ENCODE peak calls at places on chromosomes 12 and 14, in five cellular contexts. H is HFF-Myc, J is GM23338, Q is MCF 10A, K is foreskin fibroblast. O is an unnamed sample.

GRCh38 chr14:38791862-38792261 is 311.2 kb downstream of the SEC23A start:
- DNase-seq in H (no peak), J (peak), Q (no peak), K (no peak), O (no peak)

GRCh38 chr12:67006612-67007011 is 262.5 kb upstream of the CAND1 start:
- DNase-seq in H (no peak), J (no peak), Q (no peak), K (no peak), O (no peak)

GRCh38 chr14:102205560-102205959 is 65.9 kb downstream of the WDR20 start:
- DNase-seq in H (no peak), J (no peak), Q (no peak), K (no peak), O (no peak)

GRCh38 chr14:100017578-100017977 is 47.6 kb upstream of the EVL start:
- DNase-seq in H (no peak), J (no peak), Q (no peak), K (no peak), O (no peak)

GRCh38 chr12:3293446-3294161 is 197.4 kb upstream of the PRMT8 start:
- DNase-seq in H (no peak), J (no peak), Q (no peak), K (peak), O (no peak)

GRCh38 chr12:24551368-24551767 is 397.5 kb downstream of the BCAT1 start:
- DNase-seq in H (no peak), J (no peak), Q (no peak), K (no peak), O (no peak)

GRCh38 chr12:57258977-57259970 is 8.3 kb upstream of the STAC3 start:
- DNase-seq in H (no peak), J (no peak), Q (no peak), K (no peak), O (no peak)

GRCh38 chr12:26680724-26681455 is 152.1 kb downstream of the ITPR2 start:
- DNase-seq in H (peak), J (no peak), Q (peak), K (peak), O (peak)

GRCh38 chr12:62785941-62786559 is 148.9 kb downstream of the PPM1H start:
- DNase-seq in H (peak), J (no peak), Q (peak), K (peak), O (no peak)

GRCh38 chr12:19030603-19031002 is 98.9 kb upstream of the PLEKHA5 start:
- DNase-seq in H (no peak), J (no peak), Q (peak), K (no peak), O (no peak)

GRCh38 chr12:96635844-96636243 is 146.5 kb downstream of the CFAP54 start:
- DNase-seq in H (no peak), J (no peak), Q (peak), K (no peak), O (no peak)

GRCh38 chr12:24541193-24541871 is 407.6 kb downstream of the BCAT1 start:
- DNase-seq in H (no peak), J (no peak), Q (no peak), K (no peak), O (no peak)

GRCh38 chr14:69648480-69649414 is 37.4 kb downstream of the SUSD6 start:
- DNase-seq in H (peak), J (no peak), Q (peak), K (peak), O (no peak)

GRCh38 chr14:47691829-47692228 is 16.4 kb upstream of the MDGA2 start:
- DNase-seq in H (no peak), J (no peak), Q (no peak), K (no peak), O (no peak)

GRCh38 chr12:53622724-53623123 is 3.5 kb downstream of the ATF7 start:
- DNase-seq in H (no peak), J (no peak), Q (no peak), K (no peak), O (no peak)

GRCh38 chr12:117854339-117855012 is 114.3 kb downstream of the KSR2 start:
- DNase-seq in H (peak), J (peak), Q (peak), K (peak), O (no peak)

GRCh38 chr14:71726639-71727085 is 205.6 kb upstream of the RGS6 start:
- DNase-seq in H (no peak), J (no peak), Q (no peak), K (no peak), O (peak)

GRCh38 chr14:72315720-72316119 is 383.5 kb downstream of the RGS6 start:
- DNase-seq in H (no peak), J (no peak), Q (no peak), K (no peak), O (no peak)

GRCh38 chr12:87509233-87509820 is 519.9 kb downstream of the C12orf50 start:
- DNase-seq in H (no peak), J (peak), Q (peak), K (peak), O (no peak)

GRCh38 chr12:86931714-86932113 is 675.5 kb upstream of the MGAT4C start:
- DNase-seq in H (no peak), J (no peak), Q (no peak), K (no peak), O (no peak)

GRCh38 chr14:71050227-71050823 is 143.1 kb downstream of the PCNX1 start:
- DNase-seq in H (no peak), J (peak), Q (peak), K (no peak), O (no peak)

GRCh38 chr12:68119724-68120211 is 39.8 kb downstream of the IFNG start:
- DNase-seq in H (no peak), J (no peak), Q (peak), K (no peak), O (no peak)

GRCh38 chr12:81866081-81866480 is 106.9 kb upstream of the PPFIA2 start:
- DNase-seq in H (no peak), J (no peak), Q (peak), K (no peak), O (no peak)

GRCh38 chr14:63952933-63953437 is 100.2 kb downstream of the SYNE2 start:
- DNase-seq in H (no peak), J (no peak), Q (no peak), K (peak), O (peak)

GRCh38 chr12:53231859-53232640 is at the start of gene RARG:
- DNase-seq in H (no peak), J (peak), Q (peak), K (no peak), O (no peak)

GRCh38 chr12:53096089-53096741 is 1.3 kb upstream of the IGFBP6 start:
- DNase-seq in H (no peak), J (peak), Q (peak), K (peak), O (peak)

GRCh38 chr12:69933115-69933552 is 108.1 kb downstream of the MYRFL start:
- DNase-seq in H (no peak), J (peak), Q (no peak), K (no peak), O (no peak)

GRCh38 chr12:93857279-93857894 is 180.2 kb downstream of the CRADD start:
- DNase-seq in H (no peak), J (no peak), Q (peak), K (peak), O (peak)

GRCh38 chr12:116065561-116065960 is 211.9 kb downstream of the MED13L start:
- DNase-seq in H (no peak), J (no peak), Q (no peak), K (no peak), O (peak)

GRCh38 chr12:55720894-55721444 is 776 bp downstream of the RDH5 start:
- DNase-seq in H (peak), J (peak), Q (peak), K (peak), O (peak)

GRCh38 chr12:48901278-48901677 is 24.0 kb downstream of the FKBP11 start:
- DNase-seq in H (no peak), J (no peak), Q (no peak), K (peak), O (no peak)

DNA sequence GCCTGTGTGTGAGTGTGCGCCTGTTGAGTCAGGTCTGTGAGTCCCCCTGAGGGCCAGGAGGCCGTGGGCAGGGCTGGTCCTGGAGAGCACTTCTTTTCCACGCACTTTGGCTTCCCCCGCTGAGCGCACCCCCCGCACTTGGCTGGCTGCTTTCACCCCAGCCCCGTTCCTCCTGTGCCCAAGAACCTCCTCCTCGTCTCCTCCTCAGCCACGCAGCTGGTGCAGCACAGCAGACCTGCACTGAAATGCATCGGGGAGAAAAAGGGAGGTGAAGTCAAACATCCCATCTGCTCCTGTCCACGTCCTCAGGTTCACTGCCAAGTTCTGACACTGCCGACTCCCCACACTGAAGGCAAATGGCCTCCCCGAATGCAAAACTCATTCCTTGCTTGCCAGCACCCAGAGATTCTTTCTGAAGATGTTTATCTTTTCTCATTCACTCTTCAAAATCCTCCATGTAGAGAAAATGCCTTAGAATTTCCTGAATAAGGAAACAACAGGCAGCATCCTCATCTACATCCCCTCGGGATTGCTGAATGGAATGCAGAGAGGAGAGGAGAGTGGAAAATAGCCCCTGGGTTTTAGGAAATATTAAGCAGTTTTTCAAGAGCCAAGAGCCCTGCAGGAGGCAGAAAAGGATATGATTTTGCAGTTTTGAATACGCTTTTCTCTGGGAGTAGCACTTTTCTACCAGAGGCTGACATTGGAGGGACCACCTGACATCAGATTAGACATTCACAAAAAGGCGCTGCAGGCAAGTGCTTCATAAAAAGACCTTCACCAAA is 362.5 kb upstream of the SFSWAP start:
- DNase-seq in H (no peak), J (no peak), Q (no peak), K (no peak), O (no peak)
- TF ChIP-seq CTCF in H (no peak), J (no peak), Q (no peak), K (no peak), O (no peak)

GRCh38 chr12:127980585-127980984 is 286.4 kb upstream of the TMEM132C start:
- DNase-seq in H (no peak), J (peak), Q (no peak), K (no peak), O (no peak)
- TF ChIP-seq CTCF in H (no peak), J (peak), Q (no peak), K (no peak), O (no peak)

DNA sequence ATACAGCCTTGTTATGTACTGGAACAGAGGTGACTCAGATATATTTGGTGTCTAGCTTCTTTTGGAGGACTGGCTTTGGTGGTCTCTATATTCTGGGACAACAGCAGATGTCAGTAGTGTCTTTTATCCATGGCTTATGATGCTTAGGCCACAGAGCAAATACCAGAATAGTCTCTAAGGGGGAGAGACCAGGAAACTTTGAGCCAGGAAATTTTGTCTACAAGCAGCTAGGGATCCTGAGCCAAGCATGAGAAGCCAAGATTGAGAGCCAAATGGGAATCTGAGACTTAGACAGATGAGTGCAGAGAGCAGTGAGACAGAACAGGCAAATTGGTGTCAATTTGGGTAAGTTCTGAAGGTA is 28.4 kb upstream of the PTPRR start:
- DNase-seq in H (no peak), J (no peak), Q (no peak), K (no peak), O (no peak)
- TF ChIP-seq CTCF in H (no peak), J (no peak), Q (no peak), K (no peak), O (peak)

DNA sequence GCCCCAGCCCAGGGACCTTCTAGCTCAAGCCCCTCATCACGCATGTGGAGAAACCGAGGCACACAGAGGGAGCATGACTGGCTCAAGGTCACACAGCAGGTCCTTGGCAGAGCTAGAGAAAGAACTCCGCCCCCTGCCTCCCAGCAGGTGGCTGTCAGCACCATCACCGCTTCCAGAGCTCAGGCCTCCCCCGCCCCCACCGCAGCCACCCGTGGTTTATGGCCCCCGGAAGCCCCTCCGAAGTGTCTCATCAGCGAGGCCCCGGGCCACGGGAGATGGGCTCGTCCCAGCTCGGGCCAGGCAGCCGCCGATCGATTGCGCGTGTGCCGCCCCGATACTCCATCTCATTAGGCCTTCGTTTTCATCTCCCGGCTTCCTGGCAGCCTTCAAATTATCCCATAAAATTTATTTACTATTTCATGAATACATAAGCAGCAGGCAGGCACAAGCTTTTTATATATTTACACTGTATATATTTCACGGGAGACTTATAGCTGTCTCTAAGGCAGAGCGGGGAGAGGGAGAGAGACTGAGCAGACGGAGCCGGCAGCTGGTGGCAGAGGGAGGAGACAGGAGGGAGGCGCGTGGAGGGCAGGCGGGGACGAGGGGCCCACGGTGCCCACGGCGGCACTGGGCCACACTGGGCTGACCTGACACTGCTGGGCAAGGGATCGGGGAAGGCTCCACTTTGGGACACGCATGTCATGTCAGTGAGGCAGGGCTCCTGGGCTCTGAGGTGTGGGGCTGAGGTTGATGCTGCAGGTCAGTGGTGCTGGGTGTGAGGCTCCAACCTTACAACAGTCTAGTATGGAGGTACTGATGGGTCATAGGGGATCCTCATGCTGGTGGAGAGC is 241.2 kb downstream of the RBM19 start:
- DNase-seq in H (no peak), J (no peak), Q (no peak), K (no peak), O (no peak)
- TF ChIP-seq CTCF in H (no peak), J (no peak), Q (no peak), K (no peak), O (no peak)

GRCh38 chr14:20332386-20332945 is 613 bp downstream of the CCNB1IP1 start:
- DNase-seq in H (no peak), J (peak), Q (no peak), K (no peak), O (no peak)

GRCh38 chr14:20331048-20331613 is 1.9 kb downstream of the CCNB1IP1 start:
- DNase-seq in H (no peak), J (no peak), Q (no peak), K (no peak), O (no peak)

GRCh38 chr14:20329355-20329754 is 3.7 kb downstream of the CCNB1IP1 start:
- DNase-seq in H (no peak), J (no peak), Q (no peak), K (no peak), O (no peak)

GRCh38 chr14:20328705-20329104 is 4.4 kb downstream of the CCNB1IP1 start:
- DNase-seq in H (no peak), J (no peak), Q (no peak), K (no peak), O (no peak)

GRCh38 chr14:20327005-20327869 is 5.8 kb downstream of the CCNB1IP1 start:
- DNase-seq in H (peak), J (peak), Q (peak), K (peak), O (peak)
- TF ChIP-seq CTCF in H (peak), J (peak), Q (peak), K (peak), O (peak)

GRCh38 chr12:113316155-113316554 is 18.8 kb downstream of the SLC8B1 start:
- DNase-seq in H (no peak), J (no peak), Q (no peak), K (no peak), O (no peak)
- TF ChIP-seq CTCF in H (no peak), J (peak), Q (no peak), K (no peak), O (peak)

GRCh38 chr12:12786716-12787601 is 1.5 kb downstream of the APOLD1 start:
- DNase-seq in H (no peak), J (peak), Q (peak), K (peak), O (peak)
- TF ChIP-seq CTCF in H (no peak), J (no peak), Q (peak), K (no peak), O (no peak)

GRCh38 chr14:94593376-94593748 is 12.1 kb downstream of the SERPINA5 start:
- DNase-seq in H (no peak), J (no peak), Q (no peak), K (no peak), O (no peak)

GRCh38 chr14:94593749-94594431 is 12.7 kb downstream of the SERPINA5 start:
- DNase-seq in H (no peak), J (no peak), Q (no peak), K (no peak), O (no peak)

GRCh38 chr14:94592457-94592856 is 11.2 kb downstream of the SERPINA5 start:
- DNase-seq in H (no peak), J (no peak), Q (no peak), K (no peak), O (no peak)

GRCh38 chr14:94591073-94591472 is 9.8 kb downstream of the SERPINA5 start:
- DNase-seq in H (no peak), J (no peak), Q (no peak), K (no peak), O (no peak)

GRCh38 chr14:94591871-94592270 is 10.6 kb downstream of the SERPINA5 start:
- DNase-seq in H (no peak), J (no peak), Q (no peak), K (no peak), O (no peak)
- TF ChIP-seq CTCF in H (no peak), J (no peak), Q (no peak), K (no peak), O (no peak)

O was measured in AG09319.